ENCODE peak calls at places on chromosomes 6 and 20, in five cellular contexts. One of them, this sample, is unnamed.

GRCh38 chr6:56246941-56247653 is at the start of gene COL21A1:
- DNase-seq in pancreas: peak; percentile 25
- DNase-seq in trophoblast cell: peak; percentile 62
- DNase-seq in ovary: peak; percentile 59
- DNase-seq in hepatocyte: peak; percentile 69
- DNase-seq in this sample: peak; percentile 57

GRCh38 chr6:149331043-149331807 is 13.7 kb downstream of the TAB2 start:
- DNase-seq in ovary: no peak
- DNase-seq in hepatocyte: no peak
- DNase-seq in trophoblast cell: no peak
- DNase-seq in pancreas: no peak
- DNase-seq in this sample: no peak

GRCh38 chr6:134436950-134437349 is 119.0 kb upstream of the SGK1 start:
- DNase-seq in hepatocyte: no peak
- DNase-seq in trophoblast cell: peak; percentile 27
- DNase-seq in pancreas: no peak
- DNase-seq in ovary: no peak
- DNase-seq in this sample: no peak

GRCh38 chr6:21914121-21914973 is 320.8 kb downstream of the SOX4 start:
- DNase-seq in hepatocyte: peak; percentile 51
- DNase-seq in ovary: peak; percentile 37
- DNase-seq in trophoblast cell: peak; percentile 36
- DNase-seq in pancreas: peak; percentile 59
- DNase-seq in this sample: peak; percentile 83

GRCh38 chr6:145015739-145016558 is 719.4 kb downstream of the EPM2A start:
- DNase-seq in pancreas: no peak
- DNase-seq in ovary: no peak
- DNase-seq in hepatocyte: peak; percentile 58
- DNase-seq in trophoblast cell: peak; percentile 58
- DNase-seq in this sample: no peak

GRCh38 chr6:127118505-127119360 is at the start of gene RSPO3:
- DNase-seq in ovary: peak; percentile 21
- DNase-seq in hepatocyte: peak; percentile 44
- DNase-seq in trophoblast cell: peak; percentile 7
- DNase-seq in pancreas: no peak
- DNase-seq in this sample: no peak

GRCh38 chr20:62808211-62808865 is 3.7 kb downstream of the OGFR start:
- DNase-seq in pancreas: peak; percentile 74
- DNase-seq in hepatocyte: peak; percentile 75
- DNase-seq in ovary: peak; percentile 77
- DNase-seq in trophoblast cell: peak; percentile 77
- DNase-seq in this sample: peak; percentile 75

GRCh38 chr20:20413801-20414200 is 45.9 kb downstream of the INSM1 start:
- DNase-seq in pancreas: no peak
- DNase-seq in trophoblast cell: no peak
- DNase-seq in hepatocyte: no peak
- DNase-seq in ovary: no peak
- DNase-seq in this sample: no peak

GRCh38 chr6:134175532-134176282 is 123.3 kb upstream of the SLC2A12 start:
- DNase-seq in pancreas: peak; percentile 87
- DNase-seq in trophoblast cell: peak; percentile 73
- DNase-seq in ovary: peak; percentile 76
- DNase-seq in hepatocyte: peak; percentile 79
- DNase-seq in this sample: peak; percentile 82

GRCh38 chr6:151757506-151757955 is 50.0 kb upstream of the ESR1 start:
- DNase-seq in hepatocyte: peak; percentile 15
- DNase-seq in pancreas: no peak
- DNase-seq in trophoblast cell: no peak
- DNase-seq in ovary: no peak
- DNase-seq in this sample: no peak

GRCh38 chr6:134647861-134648260 is 302.0 kb downstream of the ALDH8A1 start:
- DNase-seq in trophoblast cell: no peak
- DNase-seq in ovary: no peak
- DNase-seq in hepatocyte: no peak
- DNase-seq in pancreas: no peak
- DNase-seq in this sample: no peak

GRCh38 chr6:78810146-78810545 is 57.2 kb upstream of the IRAK1BP1 start:
- DNase-seq in hepatocyte: peak; percentile 67
- DNase-seq in trophoblast cell: peak; percentile 16
- DNase-seq in pancreas: no peak
- DNase-seq in ovary: no peak
- DNase-seq in this sample: no peak

GRCh38 chr20:50536333-50536732 is 26.1 kb downstream of the PTPN1 start:
- DNase-seq in hepatocyte: peak; percentile 36
- DNase-seq in trophoblast cell: no peak
- DNase-seq in pancreas: no peak
- DNase-seq in ovary: no peak
- DNase-seq in this sample: no peak
- H3K4me1 ChIP-seq in hepatocyte: peaks cover 20% of the 10 kb centered on the region
- H3K4me1 ChIP-seq in trophoblast cell: peaks cover 11% of the 10 kb centered on the region
- H3K4me1 ChIP-seq in pancreas: peaks cover 6% of the 10 kb centered on the region
- H3K4me1 ChIP-seq in ovary: peaks cover 22% of the 10 kb centered on the region
- H3K4me1 ChIP-seq in this sample: peaks cover 70% of the 10 kb centered on the region

GRCh38 chr6:30685977-30686907 is at the start of gene PPP1R18:
- DNase-seq in hepatocyte: peak; percentile 83
- DNase-seq in ovary: peak; percentile 87
- DNase-seq in trophoblast cell: peak; percentile 73
- DNase-seq in pancreas: peak; percentile 65
- DNase-seq in this sample: peak; percentile 87
- H3K4me1 ChIP-seq in hepatocyte: peaks cover 46% of the 10 kb centered on the region
- H3K4me1 ChIP-seq in ovary: peaks cover 11% of the 10 kb centered on the region
- H3K4me1 ChIP-seq in trophoblast cell: peaks cover 38% of the 10 kb centered on the region
- H3K4me1 ChIP-seq in pancreas: peaks cover 11% of the 10 kb centered on the region
- H3K4me1 ChIP-seq in this sample: peaks cover 75% of the 10 kb centered on the region

GRCh38 chr6:132084811-132085509 is 133.8 kb upstream of the CCN2 start:
- DNase-seq in hepatocyte: peak; percentile 10
- DNase-seq in ovary: no peak
- DNase-seq in pancreas: no peak
- DNase-seq in trophoblast cell: peak; percentile 91
- DNase-seq in this sample: no peak

GRCh38 chr6:132081338-132081737 is 130.2 kb upstream of the CCN2 start:
- DNase-seq in ovary: no peak
- DNase-seq in trophoblast cell: peak; percentile 1
- DNase-seq in hepatocyte: no peak
- DNase-seq in pancreas: no peak
- DNase-seq in this sample: no peak

GRCh38 chr6:132079286-132079685 is 128.1 kb upstream of the CCN2 start:
- DNase-seq in pancreas: no peak
- DNase-seq in trophoblast cell: peak; percentile 91
- DNase-seq in hepatocyte: no peak
- DNase-seq in ovary: no peak
- DNase-seq in this sample: no peak

GRCh38 chr6:132085731-132086130 is 134.6 kb upstream of the CCN2 start:
- DNase-seq in trophoblast cell: peak; percentile 2
- DNase-seq in hepatocyte: no peak
- DNase-seq in pancreas: no peak
- DNase-seq in ovary: no peak
- DNase-seq in this sample: no peak

DNA sequence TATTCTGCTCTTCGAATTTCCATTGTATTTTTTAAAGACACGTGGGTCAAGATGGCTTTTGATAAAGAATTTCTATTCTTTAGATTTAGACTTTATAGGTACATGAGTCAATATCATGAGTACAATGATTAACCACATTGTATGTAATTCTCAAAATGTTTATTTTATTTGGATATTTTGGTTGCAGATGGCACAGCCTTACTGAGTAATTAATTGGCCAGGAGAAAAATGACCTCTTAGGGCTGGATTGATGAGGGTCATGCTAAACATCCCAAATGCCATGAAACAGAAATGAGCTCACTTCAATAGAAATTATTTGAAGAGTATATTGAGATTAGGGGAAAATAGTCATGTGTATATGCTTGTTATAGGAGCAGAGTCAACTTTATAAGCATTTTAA is 131.2 kb upstream of the CCN2 start:
- DNase-seq in trophoblast cell: no peak
- DNase-seq in hepatocyte: no peak
- DNase-seq in pancreas: no peak
- DNase-seq in ovary: no peak
- DNase-seq in this sample: no peak
- H3K4me1 ChIP-seq in trophoblast cell: peaks cover 5% of the 10 kb centered on the region
- H3K4me1 ChIP-seq in hepatocyte: peaks cover 9% of the 10 kb centered on the region
- H3K4me1 ChIP-seq in pancreas: no peaks in the 10 kb centered on the region
- H3K4me1 ChIP-seq in ovary: no peaks in the 10 kb centered on the region
- H3K4me1 ChIP-seq in this sample: peaks cover 19% of the 10 kb centered on the region

GRCh38 chr20:14717124-14718004 is 380.0 kb upstream of the FLRT3 start:
- DNase-seq in trophoblast cell: no peak
- DNase-seq in pancreas: no peak
- DNase-seq in hepatocyte: no peak
- DNase-seq in ovary: no peak
- DNase-seq in this sample: no peak
- H3K4me1 ChIP-seq in trophoblast cell: no peaks in the 10 kb centered on the region
- H3K4me1 ChIP-seq in pancreas: peaks cover 11% of the 10 kb centered on the region
- H3K4me1 ChIP-seq in hepatocyte: peaks cover 27% of the 10 kb centered on the region
- H3K4me1 ChIP-seq in ovary: no peaks in the 10 kb centered on the region
- H3K4me1 ChIP-seq in this sample: no peaks in the 10 kb centered on the region

GRCh38 chr20:53579266-53579580 is 14.4 kb downstream of the ZNF217 start:
- DNase-seq in hepatocyte: no peak
- DNase-seq in ovary: no peak
- DNase-seq in pancreas: no peak
- DNase-seq in trophoblast cell: no peak
- DNase-seq in this sample: no peak

GRCh38 chr20:53581444-53582311 is 12.0 kb downstream of the ZNF217 start:
- DNase-seq in trophoblast cell: no peak
- DNase-seq in hepatocyte: no peak
- DNase-seq in pancreas: no peak
- DNase-seq in ovary: no peak
- DNase-seq in this sample: no peak

GRCh38 chr20:53579581-53580375 is 13.9 kb downstream of the ZNF217 start:
- DNase-seq in trophoblast cell: peak; percentile 86
- DNase-seq in pancreas: no peak
- DNase-seq in ovary: no peak
- DNase-seq in hepatocyte: peak; percentile 42
- DNase-seq in this sample: no peak

GRCh38 chr20:53580376-53581111 is 13.1 kb downstream of the ZNF217 start:
- DNase-seq in trophoblast cell: no peak
- DNase-seq in hepatocyte: no peak
- DNase-seq in pancreas: no peak
- DNase-seq in ovary: no peak
- DNase-seq in this sample: no peak

GRCh38 chr20:53582574-53583351 is 10.9 kb downstream of the ZNF217 start:
- DNase-seq in trophoblast cell: peak; percentile 78
- DNase-seq in ovary: peak; percentile 54
- DNase-seq in hepatocyte: peak; percentile 73
- DNase-seq in pancreas: no peak
- DNase-seq in this sample: no peak
- H3K4me1 ChIP-seq in trophoblast cell: no peaks in the 10 kb centered on the region
- H3K4me1 ChIP-seq in ovary: peaks cover 12% of the 10 kb centered on the region
- H3K4me1 ChIP-seq in hepatocyte: peaks cover 49% of the 10 kb centered on the region
- H3K4me1 ChIP-seq in pancreas: peaks cover 62% of the 10 kb centered on the region
- H3K4me1 ChIP-seq in this sample: peaks cover 49% of the 10 kb centered on the region

GRCh38 chr6:12028194-12028593 is 16.1 kb downstream of the HIVEP1 start:
- DNase-seq in ovary: no peak
- DNase-seq in trophoblast cell: no peak
- DNase-seq in hepatocyte: no peak
- DNase-seq in pancreas: no peak
- DNase-seq in this sample: no peak

GRCh38 chr6:12032783-12033573 is 20.9 kb downstream of the HIVEP1 start:
- DNase-seq in hepatocyte: no peak
- DNase-seq in trophoblast cell: no peak
- DNase-seq in ovary: no peak
- DNase-seq in pancreas: no peak
- DNase-seq in this sample: no peak

GRCh38 chr6:12029979-12030737 is 18.0 kb downstream of the HIVEP1 start:
- DNase-seq in ovary: no peak
- DNase-seq in trophoblast cell: no peak
- DNase-seq in pancreas: no peak
- DNase-seq in hepatocyte: no peak
- DNase-seq in this sample: no peak

GRCh38 chr6:12033770-12034169 is 21.7 kb downstream of the HIVEP1 start:
- DNase-seq in trophoblast cell: peak; percentile 61
- DNase-seq in hepatocyte: no peak
- DNase-seq in ovary: no peak
- DNase-seq in pancreas: no peak
- DNase-seq in this sample: no peak

DNA sequence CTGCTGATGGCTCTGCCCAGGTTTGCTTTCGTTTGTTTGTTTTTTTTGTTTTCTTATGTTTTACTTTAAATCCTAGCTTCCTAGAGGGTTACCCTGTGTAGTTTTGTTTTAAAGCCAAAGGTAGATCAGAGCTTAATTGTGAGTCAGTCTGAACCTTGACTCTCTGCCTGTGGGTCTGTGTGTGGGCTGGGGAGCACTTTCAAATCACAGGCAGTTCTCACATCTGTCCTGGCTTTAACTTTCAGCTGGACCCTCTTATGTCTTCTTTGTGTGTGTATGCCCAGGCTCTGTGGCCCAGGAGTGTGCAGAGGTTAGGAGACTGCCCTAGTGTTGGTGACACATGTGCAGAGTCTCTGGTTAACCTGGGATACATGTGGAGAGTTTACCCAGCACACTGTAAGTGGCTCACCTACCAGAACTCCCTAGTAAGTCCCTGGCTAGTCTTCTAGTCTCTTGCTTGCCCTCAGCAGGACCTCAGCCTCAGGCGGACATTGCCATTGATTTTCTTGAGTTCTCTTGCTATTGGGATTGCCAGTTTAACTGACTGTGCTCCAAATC is 19.0 kb downstream of the HIVEP1 start:
- DNase-seq in trophoblast cell: no peak
- DNase-seq in ovary: no peak
- DNase-seq in pancreas: no peak
- DNase-seq in hepatocyte: no peak
- DNase-seq in this sample: no peak
- H3K4me1 ChIP-seq in trophoblast cell: no peaks in the 10 kb centered on the region
- H3K4me1 ChIP-seq in ovary: peaks cover 2% of the 10 kb centered on the region
- H3K4me1 ChIP-seq in pancreas: peaks cover 18% of the 10 kb centered on the region
- H3K4me1 ChIP-seq in hepatocyte: peaks cover 15% of the 10 kb centered on the region
- H3K4me1 ChIP-seq in this sample: peaks cover 11% of the 10 kb centered on the region

DNA sequence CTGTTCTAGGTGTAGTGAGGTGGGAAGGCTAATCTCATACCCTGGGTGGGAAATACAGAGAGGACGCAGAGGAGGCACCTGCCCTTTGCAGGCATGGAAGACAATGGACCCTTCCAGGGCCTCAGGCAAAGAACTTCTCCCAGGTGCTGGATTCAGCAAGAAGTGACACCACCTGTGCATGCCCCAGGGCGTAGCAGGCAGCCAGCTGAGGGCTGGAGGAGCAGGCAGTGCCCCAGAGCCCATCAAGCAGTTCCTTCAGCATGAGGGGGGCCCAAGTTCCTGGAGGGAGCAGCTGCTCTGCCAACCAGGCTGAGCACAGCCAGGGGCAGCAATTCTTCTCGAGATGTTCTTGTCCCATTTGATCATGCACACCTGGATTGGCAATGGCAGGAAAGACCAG is 170.3 kb upstream of the PDE10A start:
- DNase-seq in pancreas: no peak
- DNase-seq in hepatocyte: no peak
- DNase-seq in ovary: no peak
- DNase-seq in trophoblast cell: peak; percentile 34
- DNase-seq in this sample: no peak
- H3K4me1 ChIP-seq in pancreas: peaks cover 8% of the 10 kb centered on the region
- H3K4me1 ChIP-seq in hepatocyte: no peaks in the 10 kb centered on the region
- H3K4me1 ChIP-seq in ovary: peaks cover 5% of the 10 kb centered on the region
- H3K4me1 ChIP-seq in trophoblast cell: no peaks in the 10 kb centered on the region
- H3K4me1 ChIP-seq in this sample: peaks cover 17% of the 10 kb centered on the region

GRCh38 chr20:41034239-41034638 is 5.6 kb downstream of the TOP1 start:
- DNase-seq in ovary: no peak
- DNase-seq in pancreas: no peak
- DNase-seq in trophoblast cell: no peak
- DNase-seq in hepatocyte: no peak
- DNase-seq in this sample: no peak
- H3K4me1 ChIP-seq in ovary: peaks cover 14% of the 10 kb centered on the region
- H3K4me1 ChIP-seq in pancreas: peaks cover 40% of the 10 kb centered on the region
- H3K4me1 ChIP-seq in trophoblast cell: peaks cover 6% of the 10 kb centered on the region
- H3K4me1 ChIP-seq in hepatocyte: peaks cover 52% of the 10 kb centered on the region
- H3K4me1 ChIP-seq in this sample: peaks cover 46% of the 10 kb centered on the region